ENCODE peak calls at places on chromosomes 7 and 10, in six cellular contexts. R, C, O, S, F and N are unnamed samples.

GRCh38 chr10:70114902-70115301 is 17.7 kb downstream of the AIFM2 start:
- DNase-seq in R (no peak), C (no peak), O (no peak), S (no peak), F (no peak), N (no peak)

GRCh38 chr10:3773465-3774017 is 11.5 kb downstream of the KLF6 start:
- DNase-seq in R (peak), C (no peak), O (peak), S (no peak), F (no peak), N (peak)

GRCh38 chr10:12394236-12395033 is 45.1 kb downstream of the CAMK1D start:
- DNase-seq in R (no peak), C (peak), O (no peak), S (no peak), F (no peak), N (no peak)

GRCh38 chr10:121598261-121599249 is at the start of gene FGFR2:
- DNase-seq in R (peak), C (peak), O (peak), S (peak), F (peak), N (peak)

GRCh38 chr10:116669832-116670644 is 49.3 kb downstream of the PNLIPRP2 start:
- DNase-seq in R (peak), C (peak), O (peak), S (no peak), F (no peak), N (peak)

GRCh38 chr10:983951-984705 is 4.1 kb upstream of the GTPBP4 start:
- DNase-seq in R (no peak), C (no peak), O (no peak), S (no peak), F (no peak), N (no peak)

GRCh38 chr7:496528-497295 is 22.9 kb downstream of the PDGFA start:
- DNase-seq in R (no peak), C (peak), O (no peak), S (no peak), F (no peak), N (no peak)

GRCh38 chr7:88344956-88345832 is 38.5 kb upstream of the STEAP4 start:
- DNase-seq in R (peak), C (peak), O (peak), S (no peak), F (peak), N (peak)

GRCh38 chr7:41861642-41862041 is 158.8 kb upstream of the INHBA start:
- DNase-seq in R (no peak), C (no peak), O (no peak), S (no peak), F (no peak), N (no peak)

GRCh38 chr10:47276071-47276470 is 23.9 kb upstream of the GDF10 start:
- DNase-seq in R (no peak), C (no peak), O (no peak), S (no peak), F (no peak), N (no peak)

GRCh38 chr10:19325581-19325980 is 277.0 kb downstream of the MALRD1 start:
- DNase-seq in R (no peak), C (peak), O (no peak), S (no peak), F (no peak), N (no peak)

GRCh38 chr7:34165927-34166550 is 260.7 kb downstream of the BMPER start:
- DNase-seq in R (no peak), C (no peak), O (peak), S (no peak), F (no peak), N (no peak)

GRCh38 chr7:147053761-147054160 is 937.2 kb downstream of the CNTNAP2 start:
- DNase-seq in R (no peak), C (no peak), O (no peak), S (no peak), F (no peak), N (no peak)

GRCh38 chr7:12398186-12398585 is 5.5 kb downstream of the VWDE start:
- DNase-seq in R (no peak), C (no peak), O (no peak), S (no peak), F (no peak), N (no peak)

GRCh38 chr7:25926009-25926408 is 226.0 kb upstream of the NFE2L3 start:
- DNase-seq in R (no peak), C (peak), O (no peak), S (no peak), F (no peak), N (no peak)

GRCh38 chr7:78924581-78924980 is 528.9 kb downstream of the MAGI2 start:
- DNase-seq in R (no peak), C (peak), O (peak), S (no peak), F (no peak), N (no peak)

GRCh38 chr7:110534241-110534931 is 556.5 kb upstream of the LRRN3 start:
- DNase-seq in R (no peak), C (peak), O (peak), S (no peak), F (no peak), N (no peak)

GRCh38 chr7:376306-376969 is 86.5 kb downstream of the FOXL3 start:
- DNase-seq in R (peak), C (no peak), O (no peak), S (no peak), F (no peak), N (peak)